ENCODE peak calls at places on chromosomes 12 and 14, in six cellular contexts. W is tibial nerve, N is stomach, V is psoas muscle, B is aorta, L is MG63. P is an unnamed sample.

GRCh38 chr14:35875296-35875695 is 49.2 kb downstream of the BRMS1L start:
- DNase-seq in W (no peak), N (no peak), V (no peak), B (no peak), L (no peak), P (no peak)

GRCh38 chr14:79254069-79254775 is 957.1 kb downstream of the DIO2 start:
- DNase-seq in W (no peak), N (no peak), V (no peak), B (no peak), L (no peak), P (no peak)

GRCh38 chr14:89507926-89508460 is 91.0 kb upstream of the FOXN3 start:
- DNase-seq in W (no peak), N (no peak), V (no peak), B (no peak), L (peak; percentile 39), P (no peak)

GRCh38 chr14:76957224-76957881 is 71.2 kb downstream of the IRF2BPL start:
- DNase-seq in W (no peak), N (no peak), V (no peak), B (no peak), L (peak; percentile 9), P (no peak)

GRCh38 chr14:99203080-99203479 is 68.9 kb downstream of the BCL11B start:
- DNase-seq in W (no peak), N (no peak), V (no peak), B (no peak), L (no peak), P (no peak)

GRCh38 chr14:81219821-81220487 is 805 bp downstream of the GTF2A1 start:
- DNase-seq in W (no peak), N (peak; percentile 43), V (peak; percentile 79), B (peak; percentile 82), L (peak; percentile 7), P (peak; percentile 45)

GRCh38 chr12:67592228-67593011 is 56.1 kb upstream of the DYRK2 start:
- DNase-seq in W (no peak), N (no peak), V (no peak), B (no peak), L (peak; percentile 9), P (no peak)

GRCh38 chr14:59123975-59124374 is 64.5 kb upstream of the DAAM1 start:
- DNase-seq in W (no peak), N (no peak), V (no peak), B (no peak), L (no peak), P (no peak)

GRCh38 chr12:53207042-53207441 is at the start of gene ITGB7:
- DNase-seq in W (no peak), N (peak; percentile 52), V (no peak), B (peak; percentile 51), L (no peak), P (no peak)

GRCh38 chr12:15856097-15856982 is 25.8 kb upstream of the STRAP start:
- DNase-seq in W (peak; percentile 93), N (peak; percentile 38), V (no peak), B (no peak), L (no peak), P (peak; percentile 54)

GRCh38 chr12:71636704-71637115 is 26.9 kb downstream of the ZFC3H1 start:
- DNase-seq in W (no peak), N (no peak), V (no peak), B (no peak), L (no peak), P (peak; percentile 60)

GRCh38 chr14:71529855-71530254 is 402.4 kb upstream of the RGS6 start:
- DNase-seq in W (peak; percentile 28), N (no peak), V (no peak), B (no peak), L (peak; percentile 65), P (no peak)

GRCh38 chr12:64256166-64256800 is 34.2 kb upstream of the KICS2 start:
- DNase-seq in W (peak; percentile 68), N (no peak), V (no peak), B (no peak), L (no peak), P (peak; percentile 64)

DNA sequence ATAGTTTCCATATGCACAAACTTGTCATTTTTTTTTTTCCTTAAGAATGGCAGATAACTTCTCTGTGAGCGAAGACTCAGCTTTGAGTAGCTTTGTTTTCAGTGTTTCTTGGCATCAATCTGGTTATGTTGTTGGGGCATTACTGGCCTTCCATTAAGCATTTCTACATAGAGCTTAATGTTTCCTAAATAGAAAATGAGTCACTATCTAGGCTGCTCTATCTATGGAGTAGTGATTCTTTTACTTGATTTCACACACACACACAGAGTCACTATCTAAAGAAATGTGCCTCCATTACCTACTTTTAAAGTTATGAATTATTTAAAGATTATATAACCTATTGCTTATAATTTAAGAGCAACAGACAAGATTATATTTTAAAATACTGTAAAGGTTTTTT is 53.9 kb downstream of the TMEM260 start:
- DNase-seq in W (no peak), N (no peak), V (no peak), B (no peak), L (no peak), P (no peak)
- H3K36me3 ChIP-seq in W (no peaks in the 10 kb centered on the region), N (peaks cover 90% of the 10 kb centered on the region), V (peaks cover 62% of the 10 kb centered on the region), B (peaks cover 23% of the 10 kb centered on the region), L (no peaks in the 10 kb centered on the region), P (peaks cover 5% of the 10 kb centered on the region)

DNA sequence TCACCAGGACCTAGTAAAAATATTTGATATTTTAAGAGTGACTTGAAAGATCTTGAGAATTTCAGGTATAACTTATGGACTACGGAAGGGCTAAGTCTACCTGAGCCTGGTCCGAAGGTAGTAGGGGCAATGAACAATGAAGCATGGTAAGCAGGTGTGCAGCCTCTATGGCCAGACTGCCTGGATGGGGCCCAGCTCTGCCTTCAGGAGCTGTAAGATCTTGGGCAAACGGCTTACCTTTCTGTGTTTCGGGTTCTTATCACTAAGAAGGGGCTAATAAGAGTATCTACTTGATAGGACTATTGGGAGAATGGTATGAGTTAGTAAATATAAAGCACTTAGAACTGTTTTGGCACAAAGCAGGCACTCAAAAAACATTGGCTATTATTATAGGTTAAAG is 19.1 kb upstream of the WASHC3 start:
- DNase-seq in W (no peak), N (no peak), V (no peak), B (no peak), L (no peak), P (no peak)
- H3K36me3 ChIP-seq in W (no peaks in the 10 kb centered on the region), N (peaks cover 74% of the 10 kb centered on the region), V (peaks cover 89% of the 10 kb centered on the region), B (peaks cover 3% of the 10 kb centered on the region), L (peaks cover 20% of the 10 kb centered on the region), P (peaks cover 3% of the 10 kb centered on the region)

GRCh38 chr12:57185906-57186508 is 30.6 kb upstream of the NXPH4 start:
- DNase-seq in W (no peak), N (no peak), V (no peak), B (no peak), L (no peak), P (no peak)

GRCh38 chr12:57182918-57183575 is 33.5 kb upstream of the NXPH4 start:
- DNase-seq in W (peak; percentile 86), N (peak; percentile 85), V (peak; percentile 85), B (peak; percentile 90), L (peak; percentile 63), P (peak; percentile 79)

GRCh38 chr12:57187222-57188089 is 29.1 kb upstream of the NXPH4 start:
- DNase-seq in W (no peak), N (no peak), V (no peak), B (no peak), L (no peak), P (no peak)

GRCh38 chr12:57183939-57184725 is 32.5 kb upstream of the NXPH4 start:
- DNase-seq in W (no peak), N (no peak), V (no peak), B (no peak), L (no peak), P (no peak)

DNA sequence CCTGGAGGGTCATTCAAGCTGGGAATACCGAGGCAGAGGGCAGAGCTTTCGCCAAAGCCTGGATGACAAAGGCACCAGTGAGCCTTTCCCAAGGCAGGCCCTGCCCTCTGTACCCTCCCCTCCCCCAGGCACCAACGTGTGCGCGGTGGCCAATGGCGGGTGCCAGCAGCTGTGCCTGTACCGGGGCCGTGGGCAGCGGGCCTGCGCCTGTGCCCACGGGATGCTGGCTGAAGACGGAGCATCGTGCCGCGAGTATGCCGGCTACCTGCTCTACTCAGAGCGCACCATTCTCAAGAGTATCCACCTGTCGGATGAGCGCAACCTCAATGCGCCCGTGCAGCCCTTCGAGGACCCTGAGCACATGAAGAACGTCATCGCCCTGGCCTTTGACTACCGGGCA is 31.2 kb upstream of the NXPH4 start:
- DNase-seq in W (no peak), N (no peak), V (no peak), B (no peak), L (no peak), P (no peak)
- H3K36me3 ChIP-seq in W (peaks cover 4% of the 10 kb centered on the region), N (peaks cover 86% of the 10 kb centered on the region), V (peaks cover 45% of the 10 kb centered on the region), B (peaks cover 12% of the 10 kb centered on the region), L (peaks cover 80% of the 10 kb centered on the region), P (peaks cover 4% of the 10 kb centered on the region)

GRCh38 chr14:97432586-97432985 is 635.4 kb downstream of the VRK1 start:
- DNase-seq in W (no peak), N (no peak), V (no peak), B (no peak), L (no peak), P (no peak)
- H3K36me3 ChIP-seq in W (no peaks in the 10 kb centered on the region), N (no peaks in the 10 kb centered on the region), V (no peaks in the 10 kb centered on the region), B (no peaks in the 10 kb centered on the region), L (no peaks in the 10 kb centered on the region), P (no peaks in the 10 kb centered on the region)

DNA sequence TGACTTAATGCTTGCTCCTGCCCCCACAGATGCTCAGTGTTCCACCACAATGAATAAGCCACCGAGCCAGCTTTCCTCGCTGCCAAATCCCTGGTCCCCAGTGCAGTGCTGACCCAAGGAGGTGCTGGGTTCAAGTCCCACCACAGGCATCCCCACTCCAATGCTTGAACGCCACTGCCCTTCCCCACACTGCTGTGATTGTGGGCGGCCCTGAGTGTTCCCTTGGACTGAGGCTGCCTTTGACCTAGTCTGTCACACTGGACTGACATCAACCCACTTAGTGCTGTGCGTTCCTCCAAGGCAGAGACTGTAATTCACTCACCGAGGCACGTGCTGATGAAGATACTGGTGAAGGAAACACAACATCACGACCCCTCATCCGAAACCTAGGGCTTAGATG is 83.4 kb upstream of the TMCC3 start:
- DNase-seq in W (no peak), N (no peak), V (no peak), B (no peak), L (no peak), P (no peak)
- H3K36me3 ChIP-seq in W (no peaks in the 10 kb centered on the region), N (no peaks in the 10 kb centered on the region), V (no peaks in the 10 kb centered on the region), B (no peaks in the 10 kb centered on the region), L (no peaks in the 10 kb centered on the region), P (no peaks in the 10 kb centered on the region)

GRCh38 chr12:54324617-54325441 is at the start of gene COPZ1:
- DNase-seq in W (peak; percentile 96), N (peak; percentile 95), V (peak; percentile 95), B (peak; percentile 97), L (peak; percentile 96), P (peak; percentile 98)
- H3K36me3 ChIP-seq in W (no peaks in the 10 kb centered on the region), N (peaks cover 6% of the 10 kb centered on the region), V (peaks cover 14% of the 10 kb centered on the region), B (no peaks in the 10 kb centered on the region), L (peaks cover 26% of the 10 kb centered on the region), P (no peaks in the 10 kb centered on the region)

P was measured in Caco-2.